ENCODE peak calls at places on chromosomes 1 and 21, in eight cellular contexts. One of them, this sample, is unnamed.

GRCh38 chr1:47983677-47984076 is 13.5 kb downstream of the TRABD2B start:
- DNase-seq in heart left ventricle: no peak
- DNase-seq in upper lobe of right lung: no peak
- DNase-seq in OCI-LY7: no peak
- DNase-seq in AG10803: no peak
- DNase-seq in esophagus muscularis mucosa: no peak
- DNase-seq in epithelial cell of esophagus: no peak
- DNase-seq in psoas muscle: no peak
- DNase-seq in this sample: no peak

GRCh38 chr1:232952514-232953175 is 2.2 kb downstream of the NTPCR start:
- DNase-seq in heart left ventricle: peak; percentile 44
- DNase-seq in upper lobe of right lung: no peak
- DNase-seq in OCI-LY7: peak; percentile 73
- DNase-seq in AG10803: peak; percentile 55
- DNase-seq in esophagus muscularis mucosa: no peak
- DNase-seq in epithelial cell of esophagus: peak; percentile 90
- DNase-seq in psoas muscle: peak; percentile 56
- DNase-seq in this sample: no peak

GRCh38 chr21:16407403-16408279 is 677.9 kb downstream of the USP25 start:
- DNase-seq in heart left ventricle: no peak
- DNase-seq in upper lobe of right lung: no peak
- DNase-seq in OCI-LY7: no peak
- DNase-seq in AG10803: no peak
- DNase-seq in esophagus muscularis mucosa: no peak
- DNase-seq in epithelial cell of esophagus: no peak
- DNase-seq in psoas muscle: no peak
- DNase-seq in this sample: no peak

GRCh38 chr1:98940680-98941079 is 64.0 kb downstream of the PLPPR5 start:
- DNase-seq in heart left ventricle: no peak
- DNase-seq in upper lobe of right lung: no peak
- DNase-seq in OCI-LY7: no peak
- DNase-seq in AG10803: peak; percentile 76
- DNase-seq in esophagus muscularis mucosa: no peak
- DNase-seq in epithelial cell of esophagus: peak; percentile 86
- DNase-seq in psoas muscle: no peak
- DNase-seq in this sample: peak; percentile 45

GRCh38 chr1:167936930-167937708 is at the start of gene MPC2:
- DNase-seq in heart left ventricle: peak; percentile 76
- DNase-seq in upper lobe of right lung: peak; percentile 84
- DNase-seq in OCI-LY7: peak; percentile 71
- DNase-seq in AG10803: peak; percentile 69
- DNase-seq in esophagus muscularis mucosa: peak; percentile 93
- DNase-seq in epithelial cell of esophagus: peak; percentile 66
- DNase-seq in psoas muscle: peak; percentile 83
- DNase-seq in this sample: peak; percentile 48

GRCh38 chr1:246329900-246330299 is 177.2 kb downstream of the SMYD3 start:
- DNase-seq in heart left ventricle: no peak
- DNase-seq in upper lobe of right lung: no peak
- DNase-seq in OCI-LY7: no peak
- DNase-seq in AG10803: no peak
- DNase-seq in esophagus muscularis mucosa: no peak
- DNase-seq in epithelial cell of esophagus: peak; percentile 7
- DNase-seq in psoas muscle: no peak
- DNase-seq in this sample: no peak

GRCh38 chr21:36204980-36205379 is 48.4 kb downstream of the DOP1B start:
- DNase-seq in heart left ventricle: no peak
- DNase-seq in upper lobe of right lung: no peak
- DNase-seq in OCI-LY7: no peak
- DNase-seq in AG10803: no peak
- DNase-seq in esophagus muscularis mucosa: no peak
- DNase-seq in epithelial cell of esophagus: no peak
- DNase-seq in psoas muscle: peak; percentile 62
- DNase-seq in this sample: no peak

GRCh38 chr1:228306275-228307217 is 98.7 kb downstream of the OBSCN start:
- DNase-seq in heart left ventricle: peak; percentile 10
- DNase-seq in upper lobe of right lung: peak; percentile 55
- DNase-seq in OCI-LY7: no peak
- DNase-seq in AG10803: no peak
- DNase-seq in esophagus muscularis mucosa: no peak
- DNase-seq in epithelial cell of esophagus: no peak
- DNase-seq in psoas muscle: peak; percentile 55
- DNase-seq in this sample: no peak

GRCh38 chr1:92960395-92961130 is 699 bp downstream of the DIPK1A start:
- DNase-seq in heart left ventricle: peak; percentile 54
- DNase-seq in upper lobe of right lung: peak; percentile 68
- DNase-seq in OCI-LY7: peak; percentile 90
- DNase-seq in AG10803: peak; percentile 89
- DNase-seq in esophagus muscularis mucosa: no peak
- DNase-seq in epithelial cell of esophagus: peak; percentile 86
- DNase-seq in psoas muscle: peak; percentile 64
- DNase-seq in this sample: peak; percentile 60

GRCh38 chr1:7539772-7540175 is 231.3 kb upstream of the VAMP3 start:
- DNase-seq in heart left ventricle: peak; percentile 19
- DNase-seq in upper lobe of right lung: peak; percentile 82
- DNase-seq in OCI-LY7: no peak
- DNase-seq in AG10803: no peak
- DNase-seq in esophagus muscularis mucosa: no peak
- DNase-seq in epithelial cell of esophagus: peak; percentile 91
- DNase-seq in psoas muscle: peak; percentile 8
- DNase-seq in this sample: no peak

GRCh38 chr1:179077396-179077795 is 4.5 kb upstream of the TOR3A start:
- DNase-seq in heart left ventricle: no peak
- DNase-seq in upper lobe of right lung: no peak
- DNase-seq in OCI-LY7: no peak
- DNase-seq in AG10803: peak; percentile 58
- DNase-seq in esophagus muscularis mucosa: no peak
- DNase-seq in epithelial cell of esophagus: peak; percentile 25
- DNase-seq in psoas muscle: no peak
- DNase-seq in this sample: no peak

GRCh38 chr1:179046808-179047636 is 21.3 kb downstream of the FAM20B start:
- DNase-seq in heart left ventricle: no peak
- DNase-seq in upper lobe of right lung: no peak
- DNase-seq in OCI-LY7: no peak
- DNase-seq in AG10803: no peak
- DNase-seq in esophagus muscularis mucosa: no peak
- DNase-seq in epithelial cell of esophagus: peak; percentile 21
- DNase-seq in psoas muscle: no peak
- DNase-seq in this sample: no peak

GRCh38 chr1:118100686-118101300 is 84.2 kb downstream of the SPAG17 start:
- DNase-seq in heart left ventricle: no peak
- DNase-seq in upper lobe of right lung: no peak
- DNase-seq in OCI-LY7: no peak
- DNase-seq in AG10803: no peak
- DNase-seq in esophagus muscularis mucosa: no peak
- DNase-seq in epithelial cell of esophagus: no peak
- DNase-seq in psoas muscle: no peak
- DNase-seq in this sample: no peak

GRCh38 chr1:168631671-168632400 is 55.4 kb downstream of the XCL1 start:
- DNase-seq in heart left ventricle: no peak
- DNase-seq in upper lobe of right lung: no peak
- DNase-seq in OCI-LY7: no peak
- DNase-seq in AG10803: no peak
- DNase-seq in esophagus muscularis mucosa: no peak
- DNase-seq in epithelial cell of esophagus: no peak
- DNase-seq in psoas muscle: no peak
- DNase-seq in this sample: no peak

GRCh38 chr1:167093863-167094516 is at the start of gene STYXL2:
- DNase-seq in heart left ventricle: peak; percentile 74
- DNase-seq in upper lobe of right lung: no peak
- DNase-seq in OCI-LY7: no peak
- DNase-seq in AG10803: no peak
- DNase-seq in esophagus muscularis mucosa: no peak
- DNase-seq in epithelial cell of esophagus: no peak
- DNase-seq in psoas muscle: peak; percentile 84
- DNase-seq in this sample: no peak

GRCh38 chr1:221839794-221840395 is 98.0 kb upstream of the DUSP10 start:
- DNase-seq in heart left ventricle: peak; percentile 82
- DNase-seq in upper lobe of right lung: no peak
- DNase-seq in OCI-LY7: no peak
- DNase-seq in AG10803: peak; percentile 74
- DNase-seq in esophagus muscularis mucosa: no peak
- DNase-seq in epithelial cell of esophagus: peak; percentile 100
- DNase-seq in psoas muscle: peak; percentile 91
- DNase-seq in this sample: peak; percentile 91

GRCh38 chr1:109198745-109199144 is 15.0 kb upstream of the SARS1 start:
- DNase-seq in heart left ventricle: no peak
- DNase-seq in upper lobe of right lung: no peak
- DNase-seq in OCI-LY7: no peak
- DNase-seq in AG10803: no peak
- DNase-seq in esophagus muscularis mucosa: no peak
- DNase-seq in epithelial cell of esophagus: peak; percentile 28
- DNase-seq in psoas muscle: no peak
- DNase-seq in this sample: no peak

GRCh38 chr1:234871710-234872262 is 256.9 kb downstream of the TOMM20 start:
- DNase-seq in heart left ventricle: no peak
- DNase-seq in upper lobe of right lung: no peak
- DNase-seq in OCI-LY7: no peak
- DNase-seq in AG10803: peak; percentile 80
- DNase-seq in esophagus muscularis mucosa: no peak
- DNase-seq in epithelial cell of esophagus: peak; percentile 35
- DNase-seq in psoas muscle: no peak
- DNase-seq in this sample: peak; percentile 48

DNA sequence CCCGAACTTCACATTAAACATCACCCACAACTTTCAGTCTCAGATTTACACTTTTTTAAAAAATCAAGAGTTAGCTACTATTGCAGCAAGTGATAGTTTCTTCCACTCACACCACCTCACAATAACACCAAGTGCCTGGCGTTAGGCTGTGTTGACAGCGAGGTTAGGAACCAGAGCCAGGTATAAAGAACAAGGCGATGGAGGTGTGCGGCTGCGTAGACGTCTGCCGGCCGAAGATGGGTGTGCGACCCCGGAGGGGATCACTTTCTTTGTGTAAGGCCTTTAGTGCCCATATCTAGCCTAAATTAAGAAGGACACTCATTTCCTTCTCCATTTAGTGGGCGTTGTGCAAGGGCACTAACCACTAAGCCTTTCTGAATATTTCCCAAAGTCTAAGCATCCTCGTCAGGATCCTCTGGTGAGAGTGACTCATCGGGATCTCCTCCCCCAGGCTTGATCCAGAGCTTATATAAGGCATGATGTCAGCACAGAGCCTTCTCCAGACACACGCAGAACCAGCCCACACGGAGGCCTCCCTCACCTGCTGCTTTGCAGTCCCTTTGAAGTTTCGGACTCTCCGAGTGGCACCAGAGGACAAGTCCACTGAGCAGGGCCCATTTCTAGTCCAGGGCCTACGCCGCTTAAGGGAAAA is 11.8 kb downstream of the NHLH2 start:
- DNase-seq in heart left ventricle: peak; percentile 42
- DNase-seq in upper lobe of right lung: peak; percentile 67
- DNase-seq in OCI-LY7: no peak
- DNase-seq in AG10803: peak; percentile 92
- DNase-seq in esophagus muscularis mucosa: no peak
- DNase-seq in epithelial cell of esophagus: peak; percentile 96
- DNase-seq in psoas muscle: no peak
- DNase-seq in this sample: peak; percentile 77
- H3K4me3 ChIP-seq in heart left ventricle: peak overlapping the region; percentile 63
- H3K4me3 ChIP-seq in upper lobe of right lung: peak overlapping the region; percentile 50
- H3K4me3 ChIP-seq in OCI-LY7: no peak overlapping the region
- H3K4me3 ChIP-seq in AG10803: peak overlapping the region; percentile 34
- H3K4me3 ChIP-seq in esophagus muscularis mucosa: peak overlapping the region; percentile 57
- H3K4me3 ChIP-seq in epithelial cell of esophagus: no peak overlapping the region
- H3K4me3 ChIP-seq in psoas muscle: peak overlapping the region; percentile 62
- H3K4me3 ChIP-seq in this sample: peak overlapping the region; percentile 17

GRCh38 chr1:28755701-28756100 is 19.0 kb downstream of the YTHDF2 start:
- DNase-seq in heart left ventricle: no peak
- DNase-seq in upper lobe of right lung: no peak
- DNase-seq in OCI-LY7: no peak
- DNase-seq in AG10803: peak; percentile 66
- DNase-seq in esophagus muscularis mucosa: no peak
- DNase-seq in epithelial cell of esophagus: no peak
- DNase-seq in psoas muscle: no peak
- DNase-seq in this sample: no peak
- H3K4me3 ChIP-seq in heart left ventricle: no peak overlapping the region
- H3K4me3 ChIP-seq in upper lobe of right lung: peak overlapping the region; percentile 2
- H3K4me3 ChIP-seq in OCI-LY7: no peak overlapping the region
- H3K4me3 ChIP-seq in AG10803: no peak overlapping the region
- H3K4me3 ChIP-seq in esophagus muscularis mucosa: no peak overlapping the region
- H3K4me3 ChIP-seq in epithelial cell of esophagus: no peak overlapping the region
- H3K4me3 ChIP-seq in psoas muscle: no peak overlapping the region
- H3K4me3 ChIP-seq in this sample: no peak overlapping the region

DNA sequence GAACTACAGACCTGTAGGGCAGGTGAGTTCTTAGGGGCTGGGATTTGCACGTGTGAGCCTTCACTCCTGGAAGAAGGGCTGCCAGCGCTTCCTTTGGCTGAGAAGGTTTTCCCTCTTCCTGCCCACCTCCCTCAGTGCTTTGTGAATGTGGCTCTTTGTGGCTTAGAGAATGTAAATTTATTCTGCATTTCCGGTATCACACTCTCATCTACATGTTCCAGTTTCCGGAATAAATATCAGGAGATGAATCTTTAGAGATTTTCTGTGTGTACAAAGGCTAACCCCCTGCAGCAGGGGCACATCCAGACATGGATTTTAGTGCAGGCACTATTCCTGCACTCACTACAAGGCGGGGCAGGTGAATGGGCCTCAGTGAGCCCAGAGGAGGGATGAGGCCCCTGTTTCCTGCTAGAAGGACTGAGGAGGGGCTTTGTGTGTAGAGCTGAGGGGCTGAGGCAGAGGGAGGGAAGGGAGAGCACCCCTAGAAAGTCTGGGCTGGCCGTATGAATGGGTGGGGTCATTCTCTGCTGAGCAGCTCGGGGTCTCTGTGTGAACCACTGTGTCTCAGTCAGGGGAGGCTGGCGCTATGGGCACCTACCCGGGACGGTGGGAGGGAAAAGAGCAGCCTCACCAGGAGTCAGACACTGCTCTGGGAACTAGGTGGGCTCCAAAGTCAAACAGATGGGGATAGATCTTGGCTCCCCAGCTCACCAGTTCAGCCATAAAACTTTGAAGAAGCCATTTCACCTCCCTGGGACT is 207.5 kb downstream of the MATN1 start:
- DNase-seq in heart left ventricle: no peak
- DNase-seq in upper lobe of right lung: no peak
- DNase-seq in OCI-LY7: no peak
- DNase-seq in AG10803: no peak
- DNase-seq in esophagus muscularis mucosa: no peak
- DNase-seq in epithelial cell of esophagus: no peak
- DNase-seq in psoas muscle: no peak
- DNase-seq in this sample: no peak
- H3K4me3 ChIP-seq in heart left ventricle: no peak overlapping the region
- H3K4me3 ChIP-seq in upper lobe of right lung: no peak overlapping the region
- H3K4me3 ChIP-seq in OCI-LY7: no peak overlapping the region
- H3K4me3 ChIP-seq in AG10803: no peak overlapping the region
- H3K4me3 ChIP-seq in esophagus muscularis mucosa: no peak overlapping the region
- H3K4me3 ChIP-seq in epithelial cell of esophagus: no peak overlapping the region
- H3K4me3 ChIP-seq in psoas muscle: no peak overlapping the region
- H3K4me3 ChIP-seq in this sample: no peak overlapping the region

DNA sequence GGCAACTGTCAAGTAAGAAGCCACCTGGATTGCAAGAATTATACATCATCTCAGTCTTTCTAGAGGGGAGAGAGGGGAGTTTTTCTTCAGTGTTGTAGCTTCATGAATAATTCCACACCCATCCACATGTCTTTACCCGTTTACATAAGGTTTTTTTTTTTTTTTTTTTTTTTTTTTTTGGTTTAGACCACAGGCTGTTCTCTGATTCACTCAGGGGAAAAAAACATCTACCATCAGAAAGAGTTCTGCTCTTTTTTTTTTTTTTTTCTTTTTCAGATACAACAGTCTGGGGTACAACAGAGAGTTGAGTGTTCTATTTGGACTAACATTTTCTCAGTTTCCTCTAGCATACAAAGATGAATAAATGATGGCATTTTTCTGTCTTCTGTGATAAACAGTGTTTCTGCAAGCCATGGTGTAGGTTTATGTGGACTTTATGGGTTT is 4.9 kb upstream of the KIF14 start:
- DNase-seq in heart left ventricle: no peak
- DNase-seq in upper lobe of right lung: no peak
- DNase-seq in OCI-LY7: no peak
- DNase-seq in AG10803: peak; percentile 31
- DNase-seq in esophagus muscularis mucosa: no peak
- DNase-seq in epithelial cell of esophagus: peak; percentile 82
- DNase-seq in psoas muscle: no peak
- DNase-seq in this sample: no peak
- H3K4me3 ChIP-seq in heart left ventricle: no peak overlapping the region
- H3K4me3 ChIP-seq in upper lobe of right lung: no peak overlapping the region
- H3K4me3 ChIP-seq in OCI-LY7: no peak overlapping the region
- H3K4me3 ChIP-seq in AG10803: no peak overlapping the region
- H3K4me3 ChIP-seq in esophagus muscularis mucosa: no peak overlapping the region
- H3K4me3 ChIP-seq in epithelial cell of esophagus: no peak overlapping the region
- H3K4me3 ChIP-seq in psoas muscle: no peak overlapping the region
- H3K4me3 ChIP-seq in this sample: no peak overlapping the region